ENCODE peak calls at places on chromosomes 6 and 20, in five cellular contexts. C is HCT116, G is Panc1, U is prostate gland, T is K562. K is an unnamed sample.

GRCh38 chr6:35050988-35051330 is 90.2 kb downstream of the TCP11 start:
- DNase-seq in C (no peak), G (no peak), U (no peak), T (no peak), K (no peak)

GRCh38 chr6:20411953-20412352 is 10.3 kb downstream of the E2F3 start:
- DNase-seq in C (no peak), G (no peak), U (no peak), T (no peak), K (no peak)

GRCh38 chr20:36736451-36737182 is 9.3 kb downstream of the NDRG3 start:
- DNase-seq in C (no peak), G (no peak), U (no peak), T (no peak), K (no peak)

GRCh38 chr6:43060755-43061633 is 1.6 kb downstream of the KLC4 start:
- DNase-seq in C (no peak), G (no peak), U (no peak), T (no peak), K (no peak)

GRCh38 chr6:31834704-31835375 is 7.3 kb downstream of the HSPA1B start:
- DNase-seq in C (peak), G (no peak), U (peak), T (peak), K (peak)

GRCh38 chr20:10609276-10609675 is 64.5 kb downstream of the JAG1 start:
- DNase-seq in C (no peak), G (no peak), U (no peak), T (no peak), K (no peak)

GRCh38 chr20:60053125-60053812 is 95.0 kb downstream of the CDH26 start:
- DNase-seq in C (no peak), G (no peak), U (peak), T (no peak), K (peak)

GRCh38 chr6:97052152-97052787 is 127.7 kb downstream of the KLHL32 start:
- DNase-seq in C (no peak), G (no peak), U (no peak), T (no peak), K (no peak)

GRCh38 chr6:166331503-166332133 is 10.7 kb downstream of the SFT2D1 start:
- DNase-seq in C (no peak), G (no peak), U (no peak), T (no peak), K (no peak)

GRCh38 chr20:4740774-4741431 is 19.2 kb downstream of the PRND start:
- DNase-seq in C (peak), G (no peak), U (no peak), T (peak), K (no peak)

GRCh38 chr6:106866875-106867658 is 107.5 kb downstream of the CD24 start:
- DNase-seq in C (no peak), G (no peak), U (no peak), T (no peak), K (no peak)

GRCh38 chr6:137780447-137781034 is 86.5 kb upstream of the TNFAIP3 start:
- DNase-seq in C (no peak), G (no peak), U (no peak), T (no peak), K (peak)

GRCh38 chr6:43149260-43149659 is 21.8 kb upstream of the SRF start:
- DNase-seq in C (no peak), G (no peak), U (no peak), T (no peak), K (no peak)

GRCh38 chr6:83231146-83231545 is 38.0 kb downstream of the RWDD2A start:
- DNase-seq in C (no peak), G (no peak), U (no peak), T (no peak), K (no peak)

GRCh38 chr6:13177617-13178506 is 150.5 kb downstream of the TBC1D7 start:
- DNase-seq in C (no peak), G (no peak), U (no peak), T (no peak), K (no peak)

GRCh38 chr6:24524801-24525200 is 30.0 kb downstream of the ALDH5A1 start:
- DNase-seq in C (peak), G (peak), U (no peak), T (peak), K (peak)

GRCh38 chr20:1854246-1854645 is 41.0 kb upstream of the SIRPA start:
- DNase-seq in C (no peak), G (no peak), U (no peak), T (no peak), K (no peak)

GRCh38 chr20:63830821-63831593 is at the start of gene ZBTB46:
- DNase-seq in C (no peak), G (no peak), U (peak), T (peak), K (no peak)

GRCh38 chr6:158817298-158818007 is 1.7 kb downstream of the EZR start:
- DNase-seq in C (no peak), G (no peak), U (peak), T (peak), K (no peak)

GRCh38 chr20:46081074-46081473 is 8.7 kb downstream of the NCOA5 start:
- DNase-seq in C (no peak), G (no peak), U (no peak), T (no peak), K (no peak)

GRCh38 chr20:29299811-29300578 is 1957.5 kb upstream of the DEFB115 start:
- DNase-seq in C (no peak), G (no peak), U (no peak), T (no peak), K (no peak)

GRCh38 chr6:21001736-21002135 is 467.5 kb downstream of the CDKAL1 start:
- DNase-seq in C (no peak), G (no peak), U (peak), T (no peak), K (no peak)

GRCh38 chr6:145887969-145888368 is 73.4 kb upstream of the FBXO30 start:
- DNase-seq in C (no peak), G (no peak), U (peak), T (peak), K (no peak)

GRCh38 chr6:25155221-25155620 is 124.0 kb upstream of the CARMIL1 start:
- DNase-seq in C (no peak), G (no peak), U (no peak), T (peak), K (no peak)

GRCh38 chr6:169269180-169270076 is 15.8 kb upstream of the THBS2 start:
- DNase-seq in C (no peak), G (no peak), U (no peak), T (no peak), K (no peak)

GRCh38 chr6:24126586-24127192 is 674 bp downstream of the NRSN1 start:
- DNase-seq in C (peak), G (no peak), U (peak), T (peak), K (no peak)

GRCh38 chr6:94362061-94362864 is 942.9 kb upstream of the EPHA7 start:
- DNase-seq in C (no peak), G (no peak), U (no peak), T (no peak), K (no peak)

GRCh38 chr20:50341880-50342637 is 151.4 kb downstream of the CEBPB start:
- DNase-seq in C (no peak), G (no peak), U (no peak), T (no peak), K (no peak)

GRCh38 chr6:44302856-44303255 is 10.3 kb downstream of the AARS2 start:
- DNase-seq in C (no peak), G (no peak), U (no peak), T (no peak), K (no peak)

GRCh38 chr6:13308332-13308731 is 20.0 kb downstream of the TBC1D7 start:
- DNase-seq in C (no peak), G (no peak), U (no peak), T (no peak), K (no peak)

GRCh38 chr20:64025826-64026412 is 10.1 kb upstream of the C20orf204 start:
- DNase-seq in C (no peak), G (no peak), U (no peak), T (no peak), K (no peak)

GRCh38 chr6:5679696-5680494 is 326.8 kb downstream of the NRN1 start:
- DNase-seq in C (no peak), G (no peak), U (no peak), T (no peak), K (no peak)

DNA sequence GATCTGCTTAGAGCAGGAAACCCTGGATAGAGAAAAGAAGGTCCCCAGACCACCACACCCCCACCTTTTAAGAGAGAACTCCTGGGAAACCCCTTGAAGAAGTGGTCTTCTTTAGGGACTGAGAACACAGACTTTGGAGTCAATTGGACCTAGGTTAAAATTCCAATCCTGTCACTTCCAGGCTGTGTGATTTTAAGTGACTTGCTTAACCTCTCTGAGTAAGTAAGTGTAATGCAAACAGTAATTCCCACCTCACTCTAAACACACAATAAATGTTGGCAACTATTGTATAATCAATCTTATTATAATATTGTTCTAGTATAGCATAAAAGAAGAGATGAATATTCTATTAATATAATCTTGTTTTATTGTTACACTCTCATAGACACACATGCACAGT is 3.3 kb downstream of the TFEB start:
- DNase-seq in C (no peak), G (no peak), U (no peak), T (no peak), K (no peak)
- H3K4me3 ChIP-seq in C (no peak), G (no peak), U (peak), T (no peak), K (no peak)

DNA sequence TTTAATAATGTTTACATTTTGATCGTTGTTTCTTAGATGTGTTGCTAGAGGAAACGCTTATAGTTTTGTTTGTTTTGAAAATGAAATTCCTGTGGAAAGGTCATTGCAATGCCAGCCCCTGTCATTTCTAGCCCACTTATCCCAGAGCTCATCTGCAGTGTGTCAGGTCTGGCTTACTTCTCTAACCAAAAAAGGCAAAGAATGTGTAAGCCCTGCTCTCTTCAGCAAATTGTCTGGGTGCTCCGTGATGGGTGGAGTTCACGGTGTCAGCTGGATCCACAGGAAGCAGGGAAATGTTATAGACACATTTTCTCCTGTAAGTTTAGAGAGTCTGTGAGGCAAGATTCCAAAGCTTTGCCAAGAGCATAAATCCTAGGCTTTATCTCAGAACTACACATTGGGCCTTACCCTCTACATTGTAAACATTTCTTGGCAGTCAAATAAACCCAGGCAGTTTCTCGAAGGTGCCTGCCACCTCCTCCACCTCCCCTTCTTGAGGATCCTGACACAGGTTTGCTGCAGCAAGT is 50.9 kb downstream of the RPRD1B start:
- DNase-seq in C (no peak), G (no peak), U (peak), T (peak), K (no peak)
- TF ChIP-seq POLR2AphosphoS5 in C (no peak), G (no peak), U (peak), T (peak), K (no peak)

DNA sequence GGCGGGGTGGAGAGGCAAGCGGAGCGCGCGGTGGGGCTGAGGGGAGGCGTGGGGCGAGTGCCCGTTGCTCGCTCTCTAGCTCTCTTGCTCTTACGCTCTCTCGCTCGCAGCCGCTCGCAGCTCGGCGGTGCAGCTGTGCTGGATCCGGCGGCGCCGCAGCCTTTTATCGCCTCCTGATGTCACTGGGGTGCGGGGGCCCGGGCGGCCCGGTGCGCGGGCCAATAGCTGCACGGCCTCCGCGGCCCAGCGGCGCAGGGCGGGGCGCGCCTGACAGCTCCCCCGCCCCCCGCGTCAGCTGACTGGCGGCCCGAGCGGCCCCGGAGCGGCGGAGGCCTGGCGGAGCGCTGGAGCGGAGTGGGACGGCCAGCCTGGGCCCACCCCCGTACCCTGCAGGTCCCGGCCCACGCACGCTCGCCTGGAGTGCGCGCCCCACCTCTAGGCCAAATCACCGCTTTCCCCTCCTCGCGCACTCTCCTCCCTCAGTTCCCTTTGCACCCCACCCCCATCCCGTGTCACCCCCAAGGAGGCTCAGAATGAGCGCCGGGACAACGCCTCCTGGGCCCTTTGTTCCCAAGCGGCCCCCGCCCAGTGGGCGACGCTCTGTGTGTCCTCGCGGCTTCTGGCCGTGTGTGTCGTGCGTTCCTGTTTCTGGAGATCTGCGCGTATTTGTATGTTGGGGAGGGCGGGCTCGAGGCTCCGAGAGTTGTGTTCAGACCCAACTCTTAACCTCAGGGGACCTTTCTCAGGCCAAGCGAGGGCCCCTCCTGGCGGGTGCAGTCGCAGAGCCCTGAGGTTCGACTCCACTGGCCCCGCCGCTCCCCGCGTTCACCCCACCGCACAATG is at the start of gene MAFB:
- DNase-seq in C (no peak), G (no peak), U (peak), T (peak), K (no peak)
- H3K4me3 ChIP-seq in C (peak), G (peak), U (peak), T (peak), K (peak)

GRCh38 chr6:40535105-40535783 is 51.9 kb downstream of the LRFN2 start:
- DNase-seq in C (no peak), G (no peak), U (no peak), T (no peak), K (no peak)
- TF ChIP-seq POLR2AphosphoS5 in C (no peak), G (no peak), U (no peak), T (no peak), K (no peak)

GRCh38 chr6:46203388-46203787 is 32.6 kb upstream of the ENPP5 start:
- DNase-seq in C (no peak), G (no peak), U (no peak), T (no peak), K (no peak)

GRCh38 chr6:46201701-46202100 is 30.9 kb upstream of the ENPP5 start:
- DNase-seq in C (no peak), G (no peak), U (no peak), T (no peak), K (no peak)

GRCh38 chr6:46204880-46205650 is 34.3 kb upstream of the ENPP5 start:
- DNase-seq in C (no peak), G (no peak), U (no peak), T (no peak), K (no peak)

DNA sequence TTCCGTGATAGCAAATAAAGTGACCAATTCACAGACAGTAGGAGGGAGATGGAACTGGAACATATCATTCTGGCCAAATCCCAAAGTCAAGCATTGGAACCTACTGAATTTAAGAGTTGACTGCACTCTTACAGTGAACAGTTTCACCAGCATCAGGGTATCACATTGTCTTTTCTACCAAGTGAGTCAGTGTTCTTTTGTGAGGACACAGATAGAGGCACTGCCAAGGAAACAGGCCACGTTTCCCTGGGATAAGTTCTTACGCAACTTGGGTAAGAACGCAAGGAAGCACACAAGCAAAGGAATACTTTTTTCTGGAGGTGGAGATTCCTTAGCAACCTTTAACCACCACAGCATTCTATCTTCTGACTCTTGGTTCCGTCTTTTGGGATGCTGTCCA is 28.6 kb upstream of the ENPP5 start:
- DNase-seq in C (no peak), G (no peak), U (no peak), T (no peak), K (no peak)
- H3K4me3 ChIP-seq in C (no peak), G (no peak), U (no peak), T (no peak), K (no peak)

GRCh38 chr6:148972481-148972880 is 225.7 kb downstream of the UST start:
- DNase-seq in C (peak), G (no peak), U (peak), T (peak), K (peak)
- TF ChIP-seq POLR2AphosphoS5 in C (no peak), G (no peak), U (no peak), T (no peak), K (peak)

GRCh38 chr6:3193102-3193837 is 34.2 kb downstream of the TUBB2B start:
- DNase-seq in C (no peak), G (no peak), U (no peak), T (no peak), K (no peak)

GRCh38 chr6:3195695-3196497 is 31.6 kb downstream of the TUBB2B start:
- DNase-seq in C (peak), G (no peak), U (no peak), T (peak), K (no peak)

GRCh38 chr6:3196770-3197169 is 30.7 kb downstream of the TUBB2B start:
- DNase-seq in C (no peak), G (no peak), U (no peak), T (peak), K (no peak)

GRCh38 chr6:3194535-3195376 is 32.7 kb downstream of the TUBB2B start:
- DNase-seq in C (no peak), G (no peak), U (no peak), T (peak), K (no peak)

GRCh38 chr6:3195377-3195694 is 32.1 kb downstream of the TUBB2B start:
- DNase-seq in C (no peak), G (no peak), U (no peak), T (no peak), K (no peak)
- H3K4me3 ChIP-seq in C (no peak), G (no peak), U (no peak), T (peak), K (no peak)

GRCh38 chr20:11980263-11980662 is 62.6 kb downstream of the BTBD3 start:
- DNase-seq in C (no peak), G (no peak), U (no peak), T (no peak), K (no peak)
- TF ChIP-seq POLR2AphosphoS5 in C (no peak), G (no peak), U (no peak), T (no peak), K (no peak)

GRCh38 chr6:128493877-128494276 is 26.5 kb downstream of the PTPRK start:
- DNase-seq in C (no peak), G (no peak), U (no peak), T (no peak), K (no peak)

GRCh38 chr6:128491643-128492206 is 28.7 kb downstream of the PTPRK start:
- DNase-seq in C (no peak), G (no peak), U (peak), T (no peak), K (no peak)

GRCh38 chr6:128494440-128494839 is 26.0 kb downstream of the PTPRK start:
- DNase-seq in C (no peak), G (no peak), U (no peak), T (no peak), K (no peak)

GRCh38 chr6:128492386-128492785 is 28.0 kb downstream of the PTPRK start:
- DNase-seq in C (no peak), G (no peak), U (peak), T (no peak), K (no peak)

DNA sequence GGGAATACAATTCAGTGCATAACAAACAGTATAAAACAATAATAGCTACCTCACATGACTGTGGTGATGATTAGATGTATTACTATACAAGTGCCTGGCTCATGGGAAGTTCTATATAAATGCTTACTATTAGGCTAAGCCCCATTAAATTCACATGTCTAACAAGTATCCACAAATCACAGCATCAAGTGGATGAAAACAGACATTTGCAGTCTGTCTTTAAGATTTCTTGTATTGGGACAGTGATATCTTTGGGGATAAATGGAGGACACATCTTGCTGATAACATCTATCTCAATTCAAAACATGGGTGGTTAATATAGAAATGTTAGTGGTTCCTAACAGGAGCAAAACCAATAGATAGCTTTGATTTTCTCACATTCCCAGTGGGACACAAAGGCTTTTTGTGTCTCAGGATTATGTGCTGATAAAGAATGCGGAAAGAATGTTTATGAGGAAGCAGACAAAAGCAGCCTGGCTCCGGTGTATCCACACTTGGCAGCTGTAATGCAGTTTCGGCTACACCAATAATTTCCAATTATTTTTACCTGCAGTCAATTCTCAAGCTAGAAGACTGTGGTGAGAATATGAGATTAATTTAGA is 29.3 kb downstream of the PTPRK start:
- DNase-seq in C (peak), G (no peak), U (peak), T (no peak), K (no peak)
- H3K4me3 ChIP-seq in C (peak), G (peak), U (peak), T (no peak), K (no peak)

GRCh38 chr6:10610289-10610688 is 84.1 kb downstream of the C6orf52 start:
- DNase-seq in C (no peak), G (no peak), U (peak), T (no peak), K (no peak)
- TF ChIP-seq POLR2AphosphoS5 in C (no peak), G (no peak), U (peak), T (no peak), K (no peak)